ENCODE peak calls at places on chromosomes 4 and X, in five cellular contexts. One of them, this sample, is unnamed.

GRCh38 chr4:137664055-137664405 is 131.7 kb upstream of the PCDH18 start:
- DNase-seq in osteocyte: no peak
- DNase-seq in GM04504: peak
- DNase-seq in activated CD4-positive, alpha-beta T cell treated with anti-CD3 and anti-CD28 coated beads, Interleukin-2, amount 10 ng/mL, durations not matched to agents 7 days and 5 days: no peak
- DNase-seq in OCI-LY7: no peak
- DNase-seq in this sample: no peak

GRCh38 chr4:48129307-48130014 is 4.6 kb downstream of the TXK start:
- DNase-seq in osteocyte: no peak
- DNase-seq in GM04504: no peak
- DNase-seq in activated CD4-positive, alpha-beta T cell treated with anti-CD3 and anti-CD28 coated beads, Interleukin-2, amount 10 ng/mL, durations not matched to agents 7 days and 5 days: peak
- DNase-seq in OCI-LY7: no peak
- DNase-seq in this sample: no peak

GRCh38 chr4:1602621-1603412 is 81.3 kb downstream of the FAM53A start:
- DNase-seq in osteocyte: no peak
- DNase-seq in GM04504: no peak
- DNase-seq in activated CD4-positive, alpha-beta T cell treated with anti-CD3 and anti-CD28 coated beads, Interleukin-2, amount 10 ng/mL, durations not matched to agents 7 days and 5 days: no peak
- DNase-seq in OCI-LY7: no peak
- DNase-seq in this sample: no peak

GRCh38 chr4:1511441-1512041 is 105.3 kb upstream of the NKX1-1 start:
- DNase-seq in osteocyte: no peak
- DNase-seq in GM04504: no peak
- DNase-seq in activated CD4-positive, alpha-beta T cell treated with anti-CD3 and anti-CD28 coated beads, Interleukin-2, amount 10 ng/mL, durations not matched to agents 7 days and 5 days: peak
- DNase-seq in OCI-LY7: peak
- DNase-seq in this sample: no peak

GRCh38 chr4:99720206-99720605 is 62.6 kb upstream of the C4orf54 start:
- DNase-seq in osteocyte: no peak
- DNase-seq in GM04504: no peak
- DNase-seq in activated CD4-positive, alpha-beta T cell treated with anti-CD3 and anti-CD28 coated beads, Interleukin-2, amount 10 ng/mL, durations not matched to agents 7 days and 5 days: no peak
- DNase-seq in OCI-LY7: no peak
- DNase-seq in this sample: no peak

GRCh38 chr4:7121861-7122653 is 54.2 kb upstream of the GRPEL1 start:
- DNase-seq in osteocyte: no peak
- DNase-seq in GM04504: no peak
- DNase-seq in activated CD4-positive, alpha-beta T cell treated with anti-CD3 and anti-CD28 coated beads, Interleukin-2, amount 10 ng/mL, durations not matched to agents 7 days and 5 days: no peak
- DNase-seq in OCI-LY7: no peak
- DNase-seq in this sample: no peak

GRCh38 chr4:168832746-168833575 is 177.1 kb downstream of the CBR4 start:
- DNase-seq in osteocyte: peak
- DNase-seq in GM04504: no peak
- DNase-seq in activated CD4-positive, alpha-beta T cell treated with anti-CD3 and anti-CD28 coated beads, Interleukin-2, amount 10 ng/mL, durations not matched to agents 7 days and 5 days: no peak
- DNase-seq in OCI-LY7: no peak
- DNase-seq in this sample: no peak

GRCh38 chrX:28625223-28625622 is 38.0 kb downstream of the IL1RAPL1 start:
- DNase-seq in osteocyte: no peak
- DNase-seq in GM04504: no peak
- DNase-seq in activated CD4-positive, alpha-beta T cell treated with anti-CD3 and anti-CD28 coated beads, Interleukin-2, amount 10 ng/mL, durations not matched to agents 7 days and 5 days: no peak
- DNase-seq in OCI-LY7: no peak
- DNase-seq in this sample: no peak

GRCh38 chrX:39855748-39856129 is 242.0 kb downstream of the BCOR start:
- DNase-seq in osteocyte: no peak
- DNase-seq in GM04504: no peak
- DNase-seq in activated CD4-positive, alpha-beta T cell treated with anti-CD3 and anti-CD28 coated beads, Interleukin-2, amount 10 ng/mL, durations not matched to agents 7 days and 5 days: peak
- DNase-seq in OCI-LY7: peak
- DNase-seq in this sample: no peak

GRCh38 chr4:76589872-76590846 is 155.1 kb downstream of the SHROOM3 start:
- DNase-seq in osteocyte: peak
- DNase-seq in GM04504: peak
- DNase-seq in activated CD4-positive, alpha-beta T cell treated with anti-CD3 and anti-CD28 coated beads, Interleukin-2, amount 10 ng/mL, durations not matched to agents 7 days and 5 days: no peak
- DNase-seq in OCI-LY7: no peak
- DNase-seq in this sample: no peak

GRCh38 chrX:9466711-9467110 is 1.9 kb downstream of the TBL1X start:
- DNase-seq in osteocyte: no peak
- DNase-seq in GM04504: no peak
- DNase-seq in activated CD4-positive, alpha-beta T cell treated with anti-CD3 and anti-CD28 coated beads, Interleukin-2, amount 10 ng/mL, durations not matched to agents 7 days and 5 days: no peak
- DNase-seq in OCI-LY7: no peak
- DNase-seq in this sample: no peak

GRCh38 chr4:26124753-26125236 is 196.0 kb upstream of the RBPJ start:
- DNase-seq in osteocyte: no peak
- DNase-seq in GM04504: no peak
- DNase-seq in activated CD4-positive, alpha-beta T cell treated with anti-CD3 and anti-CD28 coated beads, Interleukin-2, amount 10 ng/mL, durations not matched to agents 7 days and 5 days: no peak
- DNase-seq in OCI-LY7: no peak
- DNase-seq in this sample: peak

GRCh38 chr4:2261110-2261852 is 628 bp downstream of the MXD4 start:
- DNase-seq in osteocyte: no peak
- DNase-seq in GM04504: no peak
- DNase-seq in activated CD4-positive, alpha-beta T cell treated with anti-CD3 and anti-CD28 coated beads, Interleukin-2, amount 10 ng/mL, durations not matched to agents 7 days and 5 days: peak
- DNase-seq in OCI-LY7: peak
- DNase-seq in this sample: no peak

GRCh38 chr4:113349400-113349799 is 299.9 kb downstream of the ANK2 start:
- DNase-seq in osteocyte: no peak
- DNase-seq in GM04504: no peak
- DNase-seq in activated CD4-positive, alpha-beta T cell treated with anti-CD3 and anti-CD28 coated beads, Interleukin-2, amount 10 ng/mL, durations not matched to agents 7 days and 5 days: no peak
- DNase-seq in OCI-LY7: no peak
- DNase-seq in this sample: no peak

GRCh38 chr4:14130551-14130950 is 503.0 kb upstream of the BOD1L1 start:
- DNase-seq in osteocyte: no peak
- DNase-seq in GM04504: peak
- DNase-seq in activated CD4-positive, alpha-beta T cell treated with anti-CD3 and anti-CD28 coated beads, Interleukin-2, amount 10 ng/mL, durations not matched to agents 7 days and 5 days: no peak
- DNase-seq in OCI-LY7: no peak
- DNase-seq in this sample: no peak

GRCh38 chr4:42397635-42398447 is 553 bp downstream of the SHISA3 start:
- DNase-seq in osteocyte: peak
- DNase-seq in GM04504: no peak
- DNase-seq in activated CD4-positive, alpha-beta T cell treated with anti-CD3 and anti-CD28 coated beads, Interleukin-2, amount 10 ng/mL, durations not matched to agents 7 days and 5 days: peak
- DNase-seq in OCI-LY7: peak
- DNase-seq in this sample: no peak

GRCh38 chr4:21888195-21888976 is 60.2 kb downstream of the KCNIP4 start:
- DNase-seq in osteocyte: no peak
- DNase-seq in GM04504: peak
- DNase-seq in activated CD4-positive, alpha-beta T cell treated with anti-CD3 and anti-CD28 coated beads, Interleukin-2, amount 10 ng/mL, durations not matched to agents 7 days and 5 days: no peak
- DNase-seq in OCI-LY7: no peak
- DNase-seq in this sample: no peak

GRCh38 chrX:13078739-13079444 is 34.5 kb upstream of the FAM9C start:
- DNase-seq in osteocyte: peak
- DNase-seq in GM04504: peak
- DNase-seq in activated CD4-positive, alpha-beta T cell treated with anti-CD3 and anti-CD28 coated beads, Interleukin-2, amount 10 ng/mL, durations not matched to agents 7 days and 5 days: peak
- DNase-seq in OCI-LY7: no peak
- DNase-seq in this sample: no peak

GRCh38 chr4:115165503-115165902 is 52.1 kb upstream of the NDST4 start:
- DNase-seq in osteocyte: no peak
- DNase-seq in GM04504: no peak
- DNase-seq in activated CD4-positive, alpha-beta T cell treated with anti-CD3 and anti-CD28 coated beads, Interleukin-2, amount 10 ng/mL, durations not matched to agents 7 days and 5 days: no peak
- DNase-seq in OCI-LY7: no peak
- DNase-seq in this sample: no peak

GRCh38 chrX:22081475-22082092 is 49.5 kb downstream of the PHEX start:
- DNase-seq in osteocyte: no peak
- DNase-seq in GM04504: peak
- DNase-seq in activated CD4-positive, alpha-beta T cell treated with anti-CD3 and anti-CD28 coated beads, Interleukin-2, amount 10 ng/mL, durations not matched to agents 7 days and 5 days: peak
- DNase-seq in OCI-LY7: peak
- DNase-seq in this sample: no peak

GRCh38 chr4:36997727-36998126 is 246.8 kb upstream of the NWD2 start:
- DNase-seq in osteocyte: no peak
- DNase-seq in GM04504: no peak
- DNase-seq in activated CD4-positive, alpha-beta T cell treated with anti-CD3 and anti-CD28 coated beads, Interleukin-2, amount 10 ng/mL, durations not matched to agents 7 days and 5 days: no peak
- DNase-seq in OCI-LY7: no peak
- DNase-seq in this sample: no peak

GRCh38 chr4:16524911-16525574 is 298.8 kb upstream of the TAPT1 start:
- DNase-seq in osteocyte: no peak
- DNase-seq in GM04504: peak
- DNase-seq in activated CD4-positive, alpha-beta T cell treated with anti-CD3 and anti-CD28 coated beads, Interleukin-2, amount 10 ng/mL, durations not matched to agents 7 days and 5 days: no peak
- DNase-seq in OCI-LY7: no peak
- DNase-seq in this sample: no peak

GRCh38 chr4:77194366-77194765 is 37.4 kb downstream of the CCNG2 start:
- DNase-seq in osteocyte: no peak
- DNase-seq in GM04504: no peak
- DNase-seq in activated CD4-positive, alpha-beta T cell treated with anti-CD3 and anti-CD28 coated beads, Interleukin-2, amount 10 ng/mL, durations not matched to agents 7 days and 5 days: no peak
- DNase-seq in OCI-LY7: no peak
- DNase-seq in this sample: no peak

GRCh38 chrX:2397648-2398340 is 103.0 kb downstream of the DHRSX start:
- DNase-seq in osteocyte: no peak
- DNase-seq in GM04504: no peak
- DNase-seq in activated CD4-positive, alpha-beta T cell treated with anti-CD3 and anti-CD28 coated beads, Interleukin-2, amount 10 ng/mL, durations not matched to agents 7 days and 5 days: no peak
- DNase-seq in OCI-LY7: no peak
- DNase-seq in this sample: no peak

GRCh38 chrX:9646471-9647038 is 119.1 kb downstream of the GPR143 start:
- DNase-seq in osteocyte: no peak
- DNase-seq in GM04504: no peak
- DNase-seq in activated CD4-positive, alpha-beta T cell treated with anti-CD3 and anti-CD28 coated beads, Interleukin-2, amount 10 ng/mL, durations not matched to agents 7 days and 5 days: no peak
- DNase-seq in OCI-LY7: no peak
- DNase-seq in this sample: no peak

GRCh38 chrX:37825225-37825842 is 22.0 kb downstream of the DYNLT3 start:
- DNase-seq in osteocyte: no peak
- DNase-seq in GM04504: peak
- DNase-seq in activated CD4-positive, alpha-beta T cell treated with anti-CD3 and anti-CD28 coated beads, Interleukin-2, amount 10 ng/mL, durations not matched to agents 7 days and 5 days: peak
- DNase-seq in OCI-LY7: peak
- DNase-seq in this sample: no peak

GRCh38 chrX:87160435-87161010 is 357.1 kb upstream of the KLHL4 start:
- DNase-seq in osteocyte: no peak
- DNase-seq in GM04504: no peak
- DNase-seq in activated CD4-positive, alpha-beta T cell treated with anti-CD3 and anti-CD28 coated beads, Interleukin-2, amount 10 ng/mL, durations not matched to agents 7 days and 5 days: no peak
- DNase-seq in OCI-LY7: no peak
- DNase-seq in this sample: no peak

GRCh38 chrX:47174376-47174775 is 19.3 kb upstream of the UBA1 start:
- DNase-seq in osteocyte: no peak
- DNase-seq in GM04504: no peak
- DNase-seq in activated CD4-positive, alpha-beta T cell treated with anti-CD3 and anti-CD28 coated beads, Interleukin-2, amount 10 ng/mL, durations not matched to agents 7 days and 5 days: no peak
- DNase-seq in OCI-LY7: no peak
- DNase-seq in this sample: no peak

GRCh38 chrX:13923845-13924244 is 105.8 kb downstream of the GEMIN8 start:
- DNase-seq in osteocyte: no peak
- DNase-seq in GM04504: no peak
- DNase-seq in activated CD4-positive, alpha-beta T cell treated with anti-CD3 and anti-CD28 coated beads, Interleukin-2, amount 10 ng/mL, durations not matched to agents 7 days and 5 days: no peak
- DNase-seq in OCI-LY7: no peak
- DNase-seq in this sample: no peak

GRCh38 chrX:47215291-47215900 is 3.1 kb upstream of the CDK16 start:
- DNase-seq in osteocyte: no peak
- DNase-seq in GM04504: no peak
- DNase-seq in activated CD4-positive, alpha-beta T cell treated with anti-CD3 and anti-CD28 coated beads, Interleukin-2, amount 10 ng/mL, durations not matched to agents 7 days and 5 days: no peak
- DNase-seq in OCI-LY7: no peak
- DNase-seq in this sample: no peak

GRCh38 chr4:2469192-2469984 is 482 bp downstream of the RNF4 start:
- DNase-seq in osteocyte: no peak
- DNase-seq in GM04504: no peak
- DNase-seq in activated CD4-positive, alpha-beta T cell treated with anti-CD3 and anti-CD28 coated beads, Interleukin-2, amount 10 ng/mL, durations not matched to agents 7 days and 5 days: peak
- DNase-seq in OCI-LY7: peak
- DNase-seq in this sample: no peak

GRCh38 chr4:1250527-1250812 is 1.5 kb upstream of the CTBP1 start:
- DNase-seq in osteocyte: peak
- DNase-seq in GM04504: no peak
- DNase-seq in activated CD4-positive, alpha-beta T cell treated with anti-CD3 and anti-CD28 coated beads, Interleukin-2, amount 10 ng/mL, durations not matched to agents 7 days and 5 days: no peak
- DNase-seq in OCI-LY7: no peak
- DNase-seq in this sample: peak

GRCh38 chr4:118865091-118865708 is 23.5 kb upstream of the SYNPO2 start:
- DNase-seq in osteocyte: no peak
- DNase-seq in GM04504: peak
- DNase-seq in activated CD4-positive, alpha-beta T cell treated with anti-CD3 and anti-CD28 coated beads, Interleukin-2, amount 10 ng/mL, durations not matched to agents 7 days and 5 days: peak
- DNase-seq in OCI-LY7: peak
- DNase-seq in this sample: no peak

GRCh38 chrX:94914235-94914634 is 1240.2 kb downstream of the FAM133A start:
- DNase-seq in osteocyte: no peak
- DNase-seq in GM04504: no peak
- DNase-seq in activated CD4-positive, alpha-beta T cell treated with anti-CD3 and anti-CD28 coated beads, Interleukin-2, amount 10 ng/mL, durations not matched to agents 7 days and 5 days: no peak
- DNase-seq in OCI-LY7: no peak
- DNase-seq in this sample: no peak

This sample was measured in vagina.